ENCODE peak calls at places on chromosomes 5 and 9, in nine cellular contexts. One of them, this sample, is unnamed.

GRCh38 chr5:96743065-96743768 is 64.5 kb downstream of the ERAP1 start:
- DNase-seq in adipocyte: peak; percentile 29
- DNase-seq in effector memory CD4-positive, alpha-beta T cell: no peak
- DNase-seq in IMR-90: peak; percentile 61
- DNase-seq in tibial artery: no peak
- DNase-seq in CD8-positive, alpha-beta memory T cell: no peak
- DNase-seq in mucosa of descending colon: no peak
- DNase-seq in lower lobe of right lung: no peak
- DNase-seq in iPS DF 6.9: no peak
- DNase-seq in this sample: peak; percentile 69

GRCh38 chr5:180100621-180101450 is 29.3 kb upstream of the RNF130 start:
- DNase-seq in effector memory CD4-positive, alpha-beta T cell: no peak
- DNase-seq in lower lobe of right lung: no peak
- DNase-seq in CD8-positive, alpha-beta memory T cell: no peak
- DNase-seq in IMR-90: no peak
- DNase-seq in mucosa of descending colon: peak; percentile 39
- DNase-seq in iPS DF 6.9: no peak
- DNase-seq in tibial artery: no peak
- DNase-seq in adipocyte: no peak
- DNase-seq in this sample: no peak

GRCh38 chr9:135410421-135410820 is 69.2 kb upstream of the PPP1R26 start:
- DNase-seq in iPS DF 6.9: no peak
- DNase-seq in CD8-positive, alpha-beta memory T cell: no peak
- DNase-seq in adipocyte: no peak
- DNase-seq in lower lobe of right lung: no peak
- DNase-seq in IMR-90: no peak
- DNase-seq in mucosa of descending colon: no peak
- DNase-seq in tibial artery: no peak
- DNase-seq in effector memory CD4-positive, alpha-beta T cell: no peak
- DNase-seq in this sample: no peak

GRCh38 chr5:80411589-80412219 is 3.8 kb downstream of the ZFYVE16 start:
- DNase-seq in iPS DF 6.9: no peak
- DNase-seq in IMR-90: peak; percentile 7
- DNase-seq in effector memory CD4-positive, alpha-beta T cell: no peak
- DNase-seq in adipocyte: no peak
- DNase-seq in tibial artery: no peak
- DNase-seq in lower lobe of right lung: no peak
- DNase-seq in mucosa of descending colon: no peak
- DNase-seq in CD8-positive, alpha-beta memory T cell: no peak
- DNase-seq in this sample: no peak

GRCh38 chr5:180673371-180674252 is 24.2 kb upstream of the FLT4 start:
- DNase-seq in tibial artery: no peak
- DNase-seq in IMR-90: no peak
- DNase-seq in mucosa of descending colon: no peak
- DNase-seq in iPS DF 6.9: no peak
- DNase-seq in CD8-positive, alpha-beta memory T cell: no peak
- DNase-seq in effector memory CD4-positive, alpha-beta T cell: no peak
- DNase-seq in adipocyte: no peak
- DNase-seq in lower lobe of right lung: no peak
- DNase-seq in this sample: no peak

GRCh38 chr9:34554211-34555001 is 31.6 kb upstream of the ENHO start:
- DNase-seq in iPS DF 6.9: no peak
- DNase-seq in IMR-90: no peak
- DNase-seq in tibial artery: peak; percentile 32
- DNase-seq in CD8-positive, alpha-beta memory T cell: no peak
- DNase-seq in mucosa of descending colon: no peak
- DNase-seq in effector memory CD4-positive, alpha-beta T cell: no peak
- DNase-seq in lower lobe of right lung: no peak
- DNase-seq in adipocyte: no peak
- DNase-seq in this sample: no peak

GRCh38 chr5:89556215-89557009 is 673.4 kb upstream of the MEF2C start:
- DNase-seq in effector memory CD4-positive, alpha-beta T cell: no peak
- DNase-seq in adipocyte: peak; percentile 66
- DNase-seq in IMR-90: peak; percentile 83
- DNase-seq in CD8-positive, alpha-beta memory T cell: no peak
- DNase-seq in mucosa of descending colon: no peak
- DNase-seq in tibial artery: no peak
- DNase-seq in iPS DF 6.9: no peak
- DNase-seq in lower lobe of right lung: no peak
- DNase-seq in this sample: no peak

GRCh38 chr9:133787749-133788015 is 49.5 kb upstream of the SARDH start:
- DNase-seq in adipocyte: peak; percentile 3
- DNase-seq in tibial artery: no peak
- DNase-seq in effector memory CD4-positive, alpha-beta T cell: no peak
- DNase-seq in CD8-positive, alpha-beta memory T cell: no peak
- DNase-seq in lower lobe of right lung: no peak
- DNase-seq in iPS DF 6.9: no peak
- DNase-seq in mucosa of descending colon: peak; percentile 86
- DNase-seq in IMR-90: no peak
- DNase-seq in this sample: no peak

GRCh38 chr5:1004598-1005361 is 3.8 kb upstream of the NKD2 start:
- DNase-seq in lower lobe of right lung: peak; percentile 82
- DNase-seq in IMR-90: peak; percentile 16
- DNase-seq in adipocyte: peak; percentile 72
- DNase-seq in iPS DF 6.9: no peak
- DNase-seq in effector memory CD4-positive, alpha-beta T cell: no peak
- DNase-seq in mucosa of descending colon: peak; percentile 70
- DNase-seq in CD8-positive, alpha-beta memory T cell: peak; percentile 25
- DNase-seq in tibial artery: peak; percentile 71
- DNase-seq in this sample: peak; percentile 84

GRCh38 chr9:37032713-37033112 is 1.4 kb downstream of the PAX5 start:
- DNase-seq in CD8-positive, alpha-beta memory T cell: no peak
- DNase-seq in IMR-90: no peak
- DNase-seq in lower lobe of right lung: no peak
- DNase-seq in iPS DF 6.9: no peak
- DNase-seq in mucosa of descending colon: no peak
- DNase-seq in adipocyte: no peak
- DNase-seq in tibial artery: no peak
- DNase-seq in effector memory CD4-positive, alpha-beta T cell: no peak
- DNase-seq in this sample: no peak

GRCh38 chr5:126492939-126493338 is 69.7 kb downstream of the GRAMD2B start:
- DNase-seq in mucosa of descending colon: no peak
- DNase-seq in CD8-positive, alpha-beta memory T cell: no peak
- DNase-seq in effector memory CD4-positive, alpha-beta T cell: no peak
- DNase-seq in IMR-90: peak; percentile 40
- DNase-seq in lower lobe of right lung: no peak
- DNase-seq in adipocyte: no peak
- DNase-seq in iPS DF 6.9: no peak
- DNase-seq in tibial artery: no peak
- DNase-seq in this sample: no peak

GRCh38 chr5:116440329-116440895 is 134.2 kb downstream of the SEMA6A start:
- DNase-seq in mucosa of descending colon: no peak
- DNase-seq in effector memory CD4-positive, alpha-beta T cell: no peak
- DNase-seq in lower lobe of right lung: no peak
- DNase-seq in CD8-positive, alpha-beta memory T cell: no peak
- DNase-seq in IMR-90: no peak
- DNase-seq in adipocyte: no peak
- DNase-seq in tibial artery: no peak
- DNase-seq in iPS DF 6.9: no peak
- DNase-seq in this sample: no peak

GRCh38 chr5:111079846-111080245 is 8.3 kb downstream of the TSLP start:
- DNase-seq in IMR-90: peak; percentile 57
- DNase-seq in iPS DF 6.9: no peak
- DNase-seq in CD8-positive, alpha-beta memory T cell: no peak
- DNase-seq in effector memory CD4-positive, alpha-beta T cell: no peak
- DNase-seq in mucosa of descending colon: no peak
- DNase-seq in adipocyte: no peak
- DNase-seq in lower lobe of right lung: no peak
- DNase-seq in tibial artery: no peak
- DNase-seq in this sample: no peak

GRCh38 chr9:121750715-121751623 is 99.5 kb downstream of the DAB2IP start:
- DNase-seq in mucosa of descending colon: no peak
- DNase-seq in IMR-90: no peak
- DNase-seq in effector memory CD4-positive, alpha-beta T cell: no peak
- DNase-seq in tibial artery: no peak
- DNase-seq in lower lobe of right lung: no peak
- DNase-seq in CD8-positive, alpha-beta memory T cell: no peak
- DNase-seq in iPS DF 6.9: no peak
- DNase-seq in adipocyte: no peak
- DNase-seq in this sample: no peak

GRCh38 chr9:121748080-121748479 is 96.6 kb downstream of the DAB2IP start:
- DNase-seq in lower lobe of right lung: no peak
- DNase-seq in tibial artery: no peak
- DNase-seq in IMR-90: peak; percentile 37
- DNase-seq in iPS DF 6.9: no peak
- DNase-seq in CD8-positive, alpha-beta memory T cell: no peak
- DNase-seq in effector memory CD4-positive, alpha-beta T cell: no peak
- DNase-seq in mucosa of descending colon: no peak
- DNase-seq in adipocyte: no peak
- DNase-seq in this sample: peak; percentile 76

GRCh38 chr9:121749614-121750013 is 98.2 kb downstream of the DAB2IP start:
- DNase-seq in CD8-positive, alpha-beta memory T cell: no peak
- DNase-seq in mucosa of descending colon: no peak
- DNase-seq in iPS DF 6.9: no peak
- DNase-seq in effector memory CD4-positive, alpha-beta T cell: no peak
- DNase-seq in tibial artery: no peak
- DNase-seq in IMR-90: no peak
- DNase-seq in adipocyte: no peak
- DNase-seq in lower lobe of right lung: no peak
- DNase-seq in this sample: no peak

GRCh38 chr9:121750259-121750714 is 98.9 kb downstream of the DAB2IP start:
- DNase-seq in adipocyte: no peak
- DNase-seq in IMR-90: no peak
- DNase-seq in mucosa of descending colon: no peak
- DNase-seq in effector memory CD4-positive, alpha-beta T cell: no peak
- DNase-seq in CD8-positive, alpha-beta memory T cell: no peak
- DNase-seq in lower lobe of right lung: no peak
- DNase-seq in iPS DF 6.9: no peak
- DNase-seq in tibial artery: no peak
- DNase-seq in this sample: no peak

DNA sequence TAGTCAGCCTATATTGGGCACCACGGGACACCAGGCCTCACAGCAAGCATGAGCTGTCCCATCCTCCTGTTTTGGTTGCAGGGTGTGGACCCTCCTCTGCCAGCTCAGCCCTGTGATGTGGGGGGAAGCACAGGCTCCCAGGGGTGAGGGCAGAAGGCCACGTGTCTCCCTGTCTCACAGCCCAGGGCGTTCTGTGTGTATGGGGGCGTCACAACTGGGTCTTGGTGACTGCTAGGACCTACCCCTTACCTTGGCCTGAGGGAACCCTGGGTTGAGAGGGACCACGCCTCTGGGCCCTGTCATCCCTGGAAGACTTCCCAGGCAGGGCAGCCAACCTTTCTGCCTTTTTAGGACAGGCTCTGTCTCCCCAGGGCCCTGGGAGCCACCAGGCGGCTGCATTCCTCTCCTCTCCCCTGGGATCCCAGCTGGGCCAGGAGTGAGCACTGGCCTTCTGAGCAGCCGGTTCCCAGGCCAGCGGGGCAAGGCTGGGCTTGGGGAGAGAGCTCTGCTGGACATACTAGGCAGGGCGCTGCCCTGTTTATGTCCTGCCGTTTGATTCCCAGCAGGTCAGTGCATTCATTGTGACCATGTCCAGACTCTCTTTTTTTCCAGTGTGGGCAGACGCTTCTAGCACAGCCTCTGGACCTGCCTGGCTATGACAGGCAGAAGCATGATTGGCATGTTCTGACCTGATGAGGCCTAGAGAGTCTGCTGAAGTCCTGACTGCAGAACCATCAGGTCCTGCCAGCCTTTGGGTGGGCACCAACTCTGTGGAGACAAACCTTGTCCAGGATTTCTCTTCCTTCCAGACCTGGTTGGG is 97.5 kb downstream of the DAB2IP start:
- DNase-seq in IMR-90: no peak
- DNase-seq in tibial artery: peak; percentile 94
- DNase-seq in effector memory CD4-positive, alpha-beta T cell: no peak
- DNase-seq in adipocyte: no peak
- DNase-seq in CD8-positive, alpha-beta memory T cell: no peak
- DNase-seq in mucosa of descending colon: no peak
- DNase-seq in lower lobe of right lung: no peak
- DNase-seq in iPS DF 6.9: no peak
- DNase-seq in this sample: no peak
- H3K4me1 ChIP-seq in IMR-90: peaks cover 34% of the 10 kb centered on the region
- H3K4me1 ChIP-seq in tibial artery: peaks cover 6% of the 10 kb centered on the region
- H3K4me1 ChIP-seq in effector memory CD4-positive, alpha-beta T cell: no peaks in the 10 kb centered on the region
- H3K4me1 ChIP-seq in adipocyte: peaks cover 26% of the 10 kb centered on the region
- H3K4me1 ChIP-seq in CD8-positive, alpha-beta memory T cell: peaks cover 12% of the 10 kb centered on the region
- H3K4me1 ChIP-seq in mucosa of descending colon: peaks cover 20% of the 10 kb centered on the region
- H3K4me1 ChIP-seq in lower lobe of right lung: peaks cover 90% of the 10 kb centered on the region
- H3K4me1 ChIP-seq in iPS DF 6.9: peaks cover 7% of the 10 kb centered on the region
- H3K4me1 ChIP-seq in this sample: no peaks in the 10 kb centered on the region

DNA sequence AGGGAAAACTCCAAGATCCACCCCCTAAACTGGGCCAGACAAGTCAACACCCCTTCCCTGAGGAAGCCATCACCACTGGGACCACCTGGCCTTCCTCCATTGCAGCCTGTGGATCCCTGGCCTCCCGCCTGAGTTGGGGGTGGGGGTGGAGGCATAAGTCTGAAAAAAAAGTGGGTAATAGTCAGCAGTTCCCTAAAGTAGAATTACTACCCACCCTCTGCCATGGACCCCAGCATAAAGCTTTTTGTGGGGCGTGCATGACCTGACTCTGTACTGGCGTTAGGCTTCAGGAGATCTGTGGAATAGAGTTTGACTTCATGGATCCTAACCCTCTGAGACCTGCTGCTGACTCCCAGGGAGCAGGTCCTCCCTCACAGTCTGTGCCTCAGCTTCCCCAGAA is 2.0 kb upstream of the CXXC5 start:
- DNase-seq in effector memory CD4-positive, alpha-beta T cell: no peak
- DNase-seq in adipocyte: no peak
- DNase-seq in IMR-90: no peak
- DNase-seq in lower lobe of right lung: no peak
- DNase-seq in mucosa of descending colon: peak; percentile 27
- DNase-seq in iPS DF 6.9: no peak
- DNase-seq in tibial artery: peak; percentile 45
- DNase-seq in CD8-positive, alpha-beta memory T cell: no peak
- DNase-seq in this sample: no peak
- H3K4me1 ChIP-seq in effector memory CD4-positive, alpha-beta T cell: peaks cover 31% of the 10 kb centered on the region
- H3K4me1 ChIP-seq in adipocyte: peaks cover 34% of the 10 kb centered on the region
- H3K4me1 ChIP-seq in IMR-90: peaks cover 6% of the 10 kb centered on the region
- H3K4me1 ChIP-seq in lower lobe of right lung: peaks cover 49% of the 10 kb centered on the region
- H3K4me1 ChIP-seq in mucosa of descending colon: peaks cover 44% of the 10 kb centered on the region
- H3K4me1 ChIP-seq in iPS DF 6.9: peaks cover 8% of the 10 kb centered on the region
- H3K4me1 ChIP-seq in tibial artery: no peaks in the 10 kb centered on the region
- H3K4me1 ChIP-seq in CD8-positive, alpha-beta memory T cell: peaks cover 35% of the 10 kb centered on the region
- H3K4me1 ChIP-seq in this sample: peaks cover 37% of the 10 kb centered on the region

GRCh38 chr5:56146674-56147073 is 86.5 kb downstream of the ANKRD55 start:
- DNase-seq in adipocyte: no peak
- DNase-seq in tibial artery: no peak
- DNase-seq in effector memory CD4-positive, alpha-beta T cell: no peak
- DNase-seq in mucosa of descending colon: no peak
- DNase-seq in iPS DF 6.9: no peak
- DNase-seq in IMR-90: no peak
- DNase-seq in lower lobe of right lung: no peak
- DNase-seq in CD8-positive, alpha-beta memory T cell: no peak
- DNase-seq in this sample: no peak
- H3K4me1 ChIP-seq in adipocyte: no peaks in the 10 kb centered on the region
- H3K4me1 ChIP-seq in tibial artery: no peaks in the 10 kb centered on the region
- H3K4me1 ChIP-seq in effector memory CD4-positive, alpha-beta T cell: peaks cover 5% of the 10 kb centered on the region
- H3K4me1 ChIP-seq in mucosa of descending colon: no peaks in the 10 kb centered on the region
- H3K4me1 ChIP-seq in iPS DF 6.9: no peaks in the 10 kb centered on the region
- H3K4me1 ChIP-seq in IMR-90: no peaks in the 10 kb centered on the region
- H3K4me1 ChIP-seq in lower lobe of right lung: peaks cover 20% of the 10 kb centered on the region
- H3K4me1 ChIP-seq in CD8-positive, alpha-beta memory T cell: peaks cover 68% of the 10 kb centered on the region
- H3K4me1 ChIP-seq in this sample: no peaks in the 10 kb centered on the region

DNA sequence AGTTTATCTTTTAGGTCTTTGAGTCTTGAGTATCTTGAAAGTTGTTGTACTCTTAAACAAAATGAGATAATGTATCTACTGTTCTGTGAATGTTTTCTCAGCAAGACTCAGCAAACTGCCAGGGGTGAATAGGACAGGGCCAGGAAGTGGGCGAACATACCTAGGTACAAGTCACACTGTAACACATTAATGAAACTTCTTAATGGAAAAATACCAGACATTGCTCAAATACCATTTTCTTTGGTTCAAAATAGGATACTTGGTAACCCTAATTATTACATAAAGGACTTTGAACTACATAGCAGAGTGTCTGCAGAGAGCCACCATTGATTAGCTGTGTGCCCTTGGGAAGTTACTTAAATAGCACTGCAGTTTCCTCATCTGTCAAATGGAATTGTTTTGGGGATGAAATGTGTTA is 197.5 kb downstream of the ARHGEF28 start:
- DNase-seq in lower lobe of right lung: no peak
- DNase-seq in mucosa of descending colon: no peak
- DNase-seq in IMR-90: peak; percentile 48
- DNase-seq in iPS DF 6.9: no peak
- DNase-seq in adipocyte: no peak
- DNase-seq in effector memory CD4-positive, alpha-beta T cell: no peak
- DNase-seq in CD8-positive, alpha-beta memory T cell: no peak
- DNase-seq in tibial artery: no peak
- DNase-seq in this sample: no peak
- H3K4me1 ChIP-seq in lower lobe of right lung: peaks cover 30% of the 10 kb centered on the region
- H3K4me1 ChIP-seq in mucosa of descending colon: peaks cover 7% of the 10 kb centered on the region
- H3K4me1 ChIP-seq in IMR-90: peaks cover 29% of the 10 kb centered on the region
- H3K4me1 ChIP-seq in iPS DF 6.9: no peaks in the 10 kb centered on the region
- H3K4me1 ChIP-seq in adipocyte: peaks cover 30% of the 10 kb centered on the region
- H3K4me1 ChIP-seq in effector memory CD4-positive, alpha-beta T cell: no peaks in the 10 kb centered on the region
- H3K4me1 ChIP-seq in CD8-positive, alpha-beta memory T cell: no peaks in the 10 kb centered on the region
- H3K4me1 ChIP-seq in tibial artery: no peaks in the 10 kb centered on the region
- H3K4me1 ChIP-seq in this sample: no peaks in the 10 kb centered on the region

This sample was measured in right atrium auricular region.